ENCODE peak calls at places on chromosome 9, in four cellular contexts. V, C, X and T are unnamed samples.

GRCh38 chr9:134318481-134318891 is 7.8 kb upstream of the RXRA start:
- DNase-seq in C (no peak), X (peak), V (no peak), T (no peak)

GRCh38 chr9:8660383-8660782 is 860.8 kb upstream of the DMAC1 start:
- DNase-seq in V (no peak), X (no peak), C (no peak), T (no peak)

GRCh38 chr9:82206946-82207345 is 218.4 kb downstream of the SPATA31D1 start:
- DNase-seq in X (no peak), C (no peak), V (no peak), T (no peak)

GRCh38 chr9:111926421-111926875 is 29.8 kb downstream of the UGCG start:
- DNase-seq in V (peak), X (no peak), C (peak), T (no peak)

GRCh38 chr9:36127652-36128244 is 8.8 kb upstream of the GLIPR2 start:
- DNase-seq in C (no peak), X (no peak), V (no peak), T (no peak)

GRCh38 chr9:117682955-117683710 is 21.1 kb upstream of the TLR4 start:
- DNase-seq in V (no peak), C (no peak), X (no peak), T (no peak)

GRCh38 chr9:17481565-17481964 is 97.3 kb upstream of the SH3GL2 start:
- DNase-seq in X (no peak), C (no peak), V (no peak), T (no peak)

GRCh38 chr9:93812410-93812668 is 142.8 kb downstream of the BARX1 start:
- DNase-seq in X (no peak), V (no peak), C (peak), T (no peak)

GRCh38 chr9:91298304-91298703 is 63.4 kb downstream of the AUH start:
- DNase-seq in V (no peak), C (no peak), X (no peak), T (no peak)

GRCh38 chr9:89464991-89465390 is 32.9 kb downstream of the SEMA4D start:
- DNase-seq in C (no peak), X (no peak), V (no peak), T (no peak)

GRCh38 chr9:136856078-136856474 is 3.9 kb downstream of the MAMDC4 start:
- DNase-seq in C (no peak), X (no peak), V (no peak), T (no peak)

GRCh38 chr9:136796238-136796774 is at the start of gene CCDC183:
- DNase-seq in X (no peak), C (no peak), V (no peak), T (no peak)

GRCh38 chr9:126564716-126565115 is 49.0 kb upstream of the LMX1B start:
- DNase-seq in X (no peak), V (no peak), C (peak), T (no peak)

GRCh38 chr9:93132287-93132927 is 1.6 kb downstream of the NINJ1 start:
- DNase-seq in V (no peak), X (no peak), C (no peak), T (no peak)

GRCh38 chr9:4430492-4431261 is 59.6 kb upstream of the SLC1A1 start:
- DNase-seq in V (no peak), C (no peak), X (no peak), T (no peak)

GRCh38 chr9:89425921-89426388 is 72.0 kb downstream of the SEMA4D start:
- DNase-seq in X (no peak), V (no peak), C (no peak), T (no peak)

GRCh38 chr9:110125207-110125751 is 82.7 kb downstream of the C9orf152 start:
- DNase-seq in C (no peak), X (peak), V (no peak), T (no peak)

GRCh38 chr9:82037126-82037525 is 48.6 kb downstream of the SPATA31D1 start:
- DNase-seq in C (no peak), V (no peak), X (no peak), T (no peak)

GRCh38 chr9:82313697-82314096 is 325.1 kb downstream of the SPATA31D1 start:
- DNase-seq in X (no peak), V (no peak), C (no peak), T (no peak)

GRCh38 chr9:27033815-27034403 is 28.4 kb upstream of the LRRC19 start:
- DNase-seq in X (peak), V (no peak), C (peak), T (no peak)

GRCh38 chr9:120368799-120369198 is 211.2 kb downstream of the CDK5RAP2 start:
- DNase-seq in X (no peak), C (no peak), V (no peak), T (no peak)

GRCh38 chr9:86207193-86207592 is 52.3 kb downstream of the C9orf153 start:
- DNase-seq in V (no peak), C (no peak), X (no peak), T (no peak)

GRCh38 chr9:72322259-72322658 is 42.7 kb downstream of the ZFAND5 start:
- DNase-seq in V (no peak), C (no peak), X (no peak), T (no peak)